ENCODE peak calls at places on chromosomes 13 and 19, in nine cellular contexts. One of them, this sample, is unnamed.

GRCh38 chr13:51541809-51542258 is 42.4 kb upstream of the WDFY2 start:
- DNase-seq in uterus: peak
- DNase-seq in T-helper 17 cell: no peak
- DNase-seq in mesothelial cell of epicardium: peak
- DNase-seq in stimulated activated CD8-positive, alpha-beta memory T cell treated with anti-CD3 and anti-CD28 coated beads, Interleukin-12 subunit alpha, Interleukin-12 subunit beta, amount 100 ng/mL, for 4 hours: no peak
- DNase-seq in body of pancreas: peak
- DNase-seq in M059J: no peak
- DNase-seq in stimulated activated CD4-positive, alpha-beta T cell treated with anti-CD3 and anti-CD28 coated beads, Interleukin-4, amount 100 ng/mL, for 4 hours: no peak
- DNase-seq in T-helper 9 cell: no peak
- DNase-seq in this sample: no peak

GRCh38 chr19:6744381-6745288 is 5.2 kb downstream of the TRIP10 start:
- DNase-seq in uterus: peak
- DNase-seq in T-helper 17 cell: no peak
- DNase-seq in mesothelial cell of epicardium: peak
- DNase-seq in stimulated activated CD8-positive, alpha-beta memory T cell treated with anti-CD3 and anti-CD28 coated beads, Interleukin-12 subunit alpha, Interleukin-12 subunit beta, amount 100 ng/mL, for 4 hours: no peak
- DNase-seq in body of pancreas: peak
- DNase-seq in M059J: peak
- DNase-seq in stimulated activated CD4-positive, alpha-beta T cell treated with anti-CD3 and anti-CD28 coated beads, Interleukin-4, amount 100 ng/mL, for 4 hours: no peak
- DNase-seq in T-helper 9 cell: no peak
- DNase-seq in this sample: no peak

GRCh38 chr19:48819366-48819816 is 8.6 kb upstream of the BCAT2 start:
- DNase-seq in uterus: peak
- DNase-seq in T-helper 17 cell: no peak
- DNase-seq in mesothelial cell of epicardium: no peak
- DNase-seq in stimulated activated CD8-positive, alpha-beta memory T cell treated with anti-CD3 and anti-CD28 coated beads, Interleukin-12 subunit alpha, Interleukin-12 subunit beta, amount 100 ng/mL, for 4 hours: no peak
- DNase-seq in body of pancreas: peak
- DNase-seq in M059J: peak
- DNase-seq in stimulated activated CD4-positive, alpha-beta T cell treated with anti-CD3 and anti-CD28 coated beads, Interleukin-4, amount 100 ng/mL, for 4 hours: no peak
- DNase-seq in T-helper 9 cell: no peak
- DNase-seq in this sample: no peak

GRCh38 chr13:42401376-42401775 is 129.4 kb downstream of the AKAP11 start:
- DNase-seq in uterus: no peak
- DNase-seq in T-helper 17 cell: no peak
- DNase-seq in mesothelial cell of epicardium: no peak
- DNase-seq in stimulated activated CD8-positive, alpha-beta memory T cell treated with anti-CD3 and anti-CD28 coated beads, Interleukin-12 subunit alpha, Interleukin-12 subunit beta, amount 100 ng/mL, for 4 hours: no peak
- DNase-seq in body of pancreas: no peak
- DNase-seq in M059J: no peak
- DNase-seq in stimulated activated CD4-positive, alpha-beta T cell treated with anti-CD3 and anti-CD28 coated beads, Interleukin-4, amount 100 ng/mL, for 4 hours: no peak
- DNase-seq in T-helper 9 cell: no peak
- DNase-seq in this sample: peak

GRCh38 chr13:54210397-54211050 is 1181.9 kb downstream of the OLFM4 start:
- DNase-seq in uterus: no peak
- DNase-seq in T-helper 17 cell: no peak
- DNase-seq in mesothelial cell of epicardium: no peak
- DNase-seq in stimulated activated CD8-positive, alpha-beta memory T cell treated with anti-CD3 and anti-CD28 coated beads, Interleukin-12 subunit alpha, Interleukin-12 subunit beta, amount 100 ng/mL, for 4 hours: no peak
- DNase-seq in body of pancreas: no peak
- DNase-seq in M059J: peak
- DNase-seq in stimulated activated CD4-positive, alpha-beta T cell treated with anti-CD3 and anti-CD28 coated beads, Interleukin-4, amount 100 ng/mL, for 4 hours: no peak
- DNase-seq in T-helper 9 cell: no peak
- DNase-seq in this sample: no peak

GRCh38 chr13:38941353-38941945 is 49.2 kb downstream of the STOML3 start:
- DNase-seq in uterus: no peak
- DNase-seq in T-helper 17 cell: no peak
- DNase-seq in mesothelial cell of epicardium: no peak
- DNase-seq in stimulated activated CD8-positive, alpha-beta memory T cell treated with anti-CD3 and anti-CD28 coated beads, Interleukin-12 subunit alpha, Interleukin-12 subunit beta, amount 100 ng/mL, for 4 hours: no peak
- DNase-seq in body of pancreas: no peak
- DNase-seq in M059J: peak
- DNase-seq in stimulated activated CD4-positive, alpha-beta T cell treated with anti-CD3 and anti-CD28 coated beads, Interleukin-4, amount 100 ng/mL, for 4 hours: no peak
- DNase-seq in T-helper 9 cell: no peak
- DNase-seq in this sample: no peak

GRCh38 chr13:101514695-101515275 is 62.3 kb downstream of the ITGBL1 start:
- DNase-seq in uterus: no peak
- DNase-seq in T-helper 17 cell: no peak
- DNase-seq in mesothelial cell of epicardium: no peak
- DNase-seq in stimulated activated CD8-positive, alpha-beta memory T cell treated with anti-CD3 and anti-CD28 coated beads, Interleukin-12 subunit alpha, Interleukin-12 subunit beta, amount 100 ng/mL, for 4 hours: no peak
- DNase-seq in body of pancreas: peak
- DNase-seq in M059J: peak
- DNase-seq in stimulated activated CD4-positive, alpha-beta T cell treated with anti-CD3 and anti-CD28 coated beads, Interleukin-4, amount 100 ng/mL, for 4 hours: no peak
- DNase-seq in T-helper 9 cell: no peak
- DNase-seq in this sample: peak

GRCh38 chr13:31946091-31946770 is 85.3 kb upstream of the FRY start:
- DNase-seq in uterus: no peak
- DNase-seq in T-helper 17 cell: no peak
- DNase-seq in mesothelial cell of epicardium: no peak
- DNase-seq in stimulated activated CD8-positive, alpha-beta memory T cell treated with anti-CD3 and anti-CD28 coated beads, Interleukin-12 subunit alpha, Interleukin-12 subunit beta, amount 100 ng/mL, for 4 hours: no peak
- DNase-seq in body of pancreas: no peak
- DNase-seq in M059J: no peak
- DNase-seq in stimulated activated CD4-positive, alpha-beta T cell treated with anti-CD3 and anti-CD28 coated beads, Interleukin-4, amount 100 ng/mL, for 4 hours: no peak
- DNase-seq in T-helper 9 cell: no peak
- DNase-seq in this sample: no peak

GRCh38 chr13:23623394-23623793 is 53.2 kb downstream of the TNFRSF19 start:
- DNase-seq in uterus: no peak
- DNase-seq in T-helper 17 cell: no peak
- DNase-seq in mesothelial cell of epicardium: no peak
- DNase-seq in stimulated activated CD8-positive, alpha-beta memory T cell treated with anti-CD3 and anti-CD28 coated beads, Interleukin-12 subunit alpha, Interleukin-12 subunit beta, amount 100 ng/mL, for 4 hours: no peak
- DNase-seq in body of pancreas: no peak
- DNase-seq in M059J: no peak
- DNase-seq in stimulated activated CD4-positive, alpha-beta T cell treated with anti-CD3 and anti-CD28 coated beads, Interleukin-4, amount 100 ng/mL, for 4 hours: no peak
- DNase-seq in T-helper 9 cell: no peak
- DNase-seq in this sample: peak

GRCh38 chr19:11197291-11198174 is at the start of gene KANK2:
- DNase-seq in uterus: peak
- DNase-seq in T-helper 17 cell: peak
- DNase-seq in mesothelial cell of epicardium: peak
- DNase-seq in stimulated activated CD8-positive, alpha-beta memory T cell treated with anti-CD3 and anti-CD28 coated beads, Interleukin-12 subunit alpha, Interleukin-12 subunit beta, amount 100 ng/mL, for 4 hours: peak
- DNase-seq in body of pancreas: peak
- DNase-seq in M059J: peak
- DNase-seq in stimulated activated CD4-positive, alpha-beta T cell treated with anti-CD3 and anti-CD28 coated beads, Interleukin-4, amount 100 ng/mL, for 4 hours: peak
- DNase-seq in T-helper 9 cell: peak
- DNase-seq in this sample: peak

GRCh38 chr13:26515721-26516120 is 41.8 kb upstream of the WASF3 start:
- DNase-seq in uterus: no peak
- DNase-seq in T-helper 17 cell: no peak
- DNase-seq in mesothelial cell of epicardium: no peak
- DNase-seq in stimulated activated CD8-positive, alpha-beta memory T cell treated with anti-CD3 and anti-CD28 coated beads, Interleukin-12 subunit alpha, Interleukin-12 subunit beta, amount 100 ng/mL, for 4 hours: no peak
- DNase-seq in body of pancreas: no peak
- DNase-seq in M059J: no peak
- DNase-seq in stimulated activated CD4-positive, alpha-beta T cell treated with anti-CD3 and anti-CD28 coated beads, Interleukin-4, amount 100 ng/mL, for 4 hours: no peak
- DNase-seq in T-helper 9 cell: no peak
- DNase-seq in this sample: no peak

GRCh38 chr13:26881154-26881553 is 120.6 kb upstream of the GPR12 start:
- DNase-seq in uterus: no peak
- DNase-seq in T-helper 17 cell: no peak
- DNase-seq in mesothelial cell of epicardium: no peak
- DNase-seq in stimulated activated CD8-positive, alpha-beta memory T cell treated with anti-CD3 and anti-CD28 coated beads, Interleukin-12 subunit alpha, Interleukin-12 subunit beta, amount 100 ng/mL, for 4 hours: no peak
- DNase-seq in body of pancreas: no peak
- DNase-seq in M059J: peak
- DNase-seq in stimulated activated CD4-positive, alpha-beta T cell treated with anti-CD3 and anti-CD28 coated beads, Interleukin-4, amount 100 ng/mL, for 4 hours: no peak
- DNase-seq in T-helper 9 cell: no peak
- DNase-seq in this sample: no peak

GRCh38 chr13:37642201-37642600 is 43.6 kb upstream of the POSTN start:
- DNase-seq in uterus: no peak
- DNase-seq in T-helper 17 cell: no peak
- DNase-seq in mesothelial cell of epicardium: no peak
- DNase-seq in stimulated activated CD8-positive, alpha-beta memory T cell treated with anti-CD3 and anti-CD28 coated beads, Interleukin-12 subunit alpha, Interleukin-12 subunit beta, amount 100 ng/mL, for 4 hours: no peak
- DNase-seq in body of pancreas: no peak
- DNase-seq in M059J: no peak
- DNase-seq in stimulated activated CD4-positive, alpha-beta T cell treated with anti-CD3 and anti-CD28 coated beads, Interleukin-4, amount 100 ng/mL, for 4 hours: no peak
- DNase-seq in T-helper 9 cell: no peak
- DNase-seq in this sample: no peak

GRCh38 chr13:101211261-101211660 is 205.0 kb downstream of the NALCN start:
- DNase-seq in uterus: no peak
- DNase-seq in T-helper 17 cell: no peak
- DNase-seq in mesothelial cell of epicardium: no peak
- DNase-seq in stimulated activated CD8-positive, alpha-beta memory T cell treated with anti-CD3 and anti-CD28 coated beads, Interleukin-12 subunit alpha, Interleukin-12 subunit beta, amount 100 ng/mL, for 4 hours: no peak
- DNase-seq in body of pancreas: no peak
- DNase-seq in M059J: peak
- DNase-seq in stimulated activated CD4-positive, alpha-beta T cell treated with anti-CD3 and anti-CD28 coated beads, Interleukin-4, amount 100 ng/mL, for 4 hours: no peak
- DNase-seq in T-helper 9 cell: no peak
- DNase-seq in this sample: no peak

GRCh38 chr19:54158812-54159351 is 639 bp downstream of the LENG1 start:
- DNase-seq in uterus: no peak
- DNase-seq in T-helper 17 cell: no peak
- DNase-seq in mesothelial cell of epicardium: no peak
- DNase-seq in stimulated activated CD8-positive, alpha-beta memory T cell treated with anti-CD3 and anti-CD28 coated beads, Interleukin-12 subunit alpha, Interleukin-12 subunit beta, amount 100 ng/mL, for 4 hours: no peak
- DNase-seq in body of pancreas: no peak
- DNase-seq in M059J: no peak
- DNase-seq in stimulated activated CD4-positive, alpha-beta T cell treated with anti-CD3 and anti-CD28 coated beads, Interleukin-4, amount 100 ng/mL, for 4 hours: no peak
- DNase-seq in T-helper 9 cell: no peak
- DNase-seq in this sample: peak

GRCh38 chr13:30615851-30616311 is 1.8 kb upstream of the USPL1 start:
- DNase-seq in uterus: no peak
- DNase-seq in T-helper 17 cell: no peak
- DNase-seq in mesothelial cell of epicardium: no peak
- DNase-seq in stimulated activated CD8-positive, alpha-beta memory T cell treated with anti-CD3 and anti-CD28 coated beads, Interleukin-12 subunit alpha, Interleukin-12 subunit beta, amount 100 ng/mL, for 4 hours: no peak
- DNase-seq in body of pancreas: no peak
- DNase-seq in M059J: peak
- DNase-seq in stimulated activated CD4-positive, alpha-beta T cell treated with anti-CD3 and anti-CD28 coated beads, Interleukin-4, amount 100 ng/mL, for 4 hours: no peak
- DNase-seq in T-helper 9 cell: no peak
- DNase-seq in this sample: peak

GRCh38 chr19:30742539-30742938 is 370.4 kb downstream of the ZNF536 start:
- DNase-seq in uterus: no peak
- DNase-seq in T-helper 17 cell: no peak
- DNase-seq in mesothelial cell of epicardium: no peak
- DNase-seq in stimulated activated CD8-positive, alpha-beta memory T cell treated with anti-CD3 and anti-CD28 coated beads, Interleukin-12 subunit alpha, Interleukin-12 subunit beta, amount 100 ng/mL, for 4 hours: no peak
- DNase-seq in body of pancreas: no peak
- DNase-seq in M059J: no peak
- DNase-seq in stimulated activated CD4-positive, alpha-beta T cell treated with anti-CD3 and anti-CD28 coated beads, Interleukin-4, amount 100 ng/mL, for 4 hours: no peak
- DNase-seq in T-helper 9 cell: no peak
- DNase-seq in this sample: no peak

GRCh38 chr19:18120127-18120526 is 22.5 kb downstream of the MAST3 start:
- DNase-seq in uterus: no peak
- DNase-seq in T-helper 17 cell: no peak
- DNase-seq in mesothelial cell of epicardium: no peak
- DNase-seq in stimulated activated CD8-positive, alpha-beta memory T cell treated with anti-CD3 and anti-CD28 coated beads, Interleukin-12 subunit alpha, Interleukin-12 subunit beta, amount 100 ng/mL, for 4 hours: no peak
- DNase-seq in body of pancreas: no peak
- DNase-seq in M059J: no peak
- DNase-seq in stimulated activated CD4-positive, alpha-beta T cell treated with anti-CD3 and anti-CD28 coated beads, Interleukin-4, amount 100 ng/mL, for 4 hours: no peak
- DNase-seq in T-helper 9 cell: no peak
- DNase-seq in this sample: no peak

GRCh38 chr19:45205810-45206209 is 27.2 kb downstream of the BLOC1S3 start:
- DNase-seq in uterus: no peak
- DNase-seq in T-helper 17 cell: no peak
- DNase-seq in mesothelial cell of epicardium: no peak
- DNase-seq in stimulated activated CD8-positive, alpha-beta memory T cell treated with anti-CD3 and anti-CD28 coated beads, Interleukin-12 subunit alpha, Interleukin-12 subunit beta, amount 100 ng/mL, for 4 hours: no peak
- DNase-seq in body of pancreas: no peak
- DNase-seq in M059J: no peak
- DNase-seq in stimulated activated CD4-positive, alpha-beta T cell treated with anti-CD3 and anti-CD28 coated beads, Interleukin-4, amount 100 ng/mL, for 4 hours: no peak
- DNase-seq in T-helper 9 cell: no peak
- DNase-seq in this sample: no peak